ENCODE peak calls at places on chromosomes 12 and 14, in six cellular contexts. One of them, this sample, is unnamed. For H3K36me3 and H3K4me1, the result is how much of the 10 kb centered on the place peaks cover.

GRCh38 chr12:42997032-42997431 is 407.5 kb upstream of the PRICKLE1 start:
- DNase-seq in A673: no peak
- DNase-seq in neuronal stem cell: no peak
- DNase-seq in aorta: no peak
- DNase-seq in thyroid gland: no peak
- DNase-seq in right lobe of liver: no peak
- DNase-seq in this sample: no peak

GRCh38 chr12:49832836-49833421 is 4.7 kb upstream of the NCKAP5L start:
- DNase-seq in A673: peak
- DNase-seq in neuronal stem cell: no peak
- DNase-seq in aorta: no peak
- DNase-seq in thyroid gland: no peak
- DNase-seq in right lobe of liver: no peak
- DNase-seq in this sample: no peak

GRCh38 chr12:113403435-113404415 is at the start of gene SDS:
- DNase-seq in A673: peak
- DNase-seq in neuronal stem cell: no peak
- DNase-seq in aorta: no peak
- DNase-seq in thyroid gland: peak
- DNase-seq in right lobe of liver: peak
- DNase-seq in this sample: no peak

GRCh38 chr14:54420478-54421116 is 20.6 kb downstream of the CNIH1 start:
- DNase-seq in A673: peak
- DNase-seq in neuronal stem cell: no peak
- DNase-seq in aorta: no peak
- DNase-seq in thyroid gland: peak
- DNase-seq in right lobe of liver: no peak
- DNase-seq in this sample: no peak

GRCh38 chr14:101630056-101630960 is 69.0 kb downstream of the DIO3 start:
- DNase-seq in A673: no peak
- DNase-seq in neuronal stem cell: no peak
- DNase-seq in aorta: no peak
- DNase-seq in thyroid gland: no peak
- DNase-seq in right lobe of liver: no peak
- DNase-seq in this sample: no peak

GRCh38 chr14:54088271-54088670 is 131.6 kb upstream of the BMP4 start:
- DNase-seq in A673: no peak
- DNase-seq in neuronal stem cell: no peak
- DNase-seq in aorta: no peak
- DNase-seq in thyroid gland: no peak
- DNase-seq in right lobe of liver: no peak
- DNase-seq in this sample: no peak

GRCh38 chr14:22047105-22047504 is 373.5 kb upstream of the OR4E1 start:
- DNase-seq in A673: peak
- DNase-seq in neuronal stem cell: peak
- DNase-seq in aorta: no peak
- DNase-seq in thyroid gland: peak
- DNase-seq in right lobe of liver: no peak
- DNase-seq in this sample: no peak

GRCh38 chr12:76450690-76451089 is 102.5 kb upstream of the BBS10 start:
- DNase-seq in A673: peak
- DNase-seq in neuronal stem cell: no peak
- DNase-seq in aorta: no peak
- DNase-seq in thyroid gland: no peak
- DNase-seq in right lobe of liver: no peak
- DNase-seq in this sample: no peak

GRCh38 chr14:22882529-22883190 is 362 bp upstream of the REM2 start:
- DNase-seq in A673: peak
- DNase-seq in neuronal stem cell: no peak
- DNase-seq in aorta: no peak
- DNase-seq in thyroid gland: peak
- DNase-seq in right lobe of liver: no peak
- DNase-seq in this sample: no peak

GRCh38 chr12:108789546-108789945 is 58.2 kb upstream of the CORO1C start:
- DNase-seq in A673: no peak
- DNase-seq in neuronal stem cell: no peak
- DNase-seq in aorta: no peak
- DNase-seq in thyroid gland: no peak
- DNase-seq in right lobe of liver: no peak
- DNase-seq in this sample: no peak

GRCh38 chr12:108797677-108798076 is 59.7 kb downstream of the SSH1 start:
- DNase-seq in A673: no peak
- DNase-seq in neuronal stem cell: no peak
- DNase-seq in aorta: no peak
- DNase-seq in thyroid gland: no peak
- DNase-seq in right lobe of liver: no peak
- DNase-seq in this sample: no peak

GRCh38 chr12:108798551-108799221 is 58.7 kb downstream of the SSH1 start:
- DNase-seq in A673: no peak
- DNase-seq in neuronal stem cell: no peak
- DNase-seq in aorta: no peak
- DNase-seq in thyroid gland: no peak
- DNase-seq in right lobe of liver: no peak
- DNase-seq in this sample: no peak

GRCh38 chr12:108792361-108793292 is 61.3 kb upstream of the CORO1C start:
- DNase-seq in A673: no peak
- DNase-seq in neuronal stem cell: no peak
- DNase-seq in aorta: no peak
- DNase-seq in thyroid gland: no peak
- DNase-seq in right lobe of liver: no peak
- DNase-seq in this sample: no peak

DNA sequence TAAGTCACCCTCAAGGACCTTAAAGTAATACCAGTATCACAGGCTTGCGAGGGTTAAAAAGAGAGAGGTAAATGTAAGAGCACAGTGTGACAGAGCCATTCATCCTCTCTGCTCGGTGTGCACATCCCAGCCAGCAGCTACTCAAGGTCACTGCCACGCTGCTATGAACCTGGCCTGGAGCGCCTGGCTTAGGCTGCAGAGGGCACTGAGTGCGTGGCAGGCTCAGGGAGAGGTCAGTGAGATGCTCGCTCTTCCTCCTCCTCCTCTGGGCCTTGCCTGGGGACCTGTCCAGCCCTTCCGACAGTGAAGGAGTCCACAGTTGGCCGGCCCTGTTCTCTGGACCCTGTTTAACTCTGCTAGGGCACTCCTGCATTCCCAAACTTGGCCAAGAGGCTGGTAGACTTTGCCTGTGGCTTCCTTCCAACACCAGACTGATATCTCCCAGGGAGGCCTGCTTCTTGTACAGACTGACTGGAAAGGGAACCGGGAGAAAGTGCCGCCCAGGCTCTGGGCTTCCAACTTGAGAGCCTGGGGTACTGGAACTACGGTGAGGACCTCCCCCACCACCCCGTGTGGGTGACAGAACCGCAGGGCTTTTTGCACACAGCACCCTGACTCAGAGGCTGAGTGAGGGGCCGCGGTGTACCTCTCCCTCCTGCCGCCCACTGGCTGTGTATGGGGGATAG is 62.6 kb upstream of the CORO1C start:
- DNase-seq in A673: no peak
- DNase-seq in neuronal stem cell: no peak
- DNase-seq in aorta: no peak
- DNase-seq in thyroid gland: peak
- DNase-seq in right lobe of liver: peak
- DNase-seq in this sample: no peak
- H3K36me3 ChIP-seq in A673: half or more
- H3K36me3 ChIP-seq in neuronal stem cell: under half
- H3K36me3 ChIP-seq in aorta: under half
- H3K36me3 ChIP-seq in thyroid gland: under half
- H3K36me3 ChIP-seq in right lobe of liver: under half
- H3K36me3 ChIP-seq in this sample: half or more

GRCh38 chr14:20719777-20720176 is 25.9 kb upstream of the EDDM3A start:
- DNase-seq in A673: no peak
- DNase-seq in neuronal stem cell: no peak
- DNase-seq in aorta: no peak
- DNase-seq in thyroid gland: peak
- DNase-seq in right lobe of liver: no peak
- DNase-seq in this sample: no peak
- H3K4me1 ChIP-seq in A673: under half
- H3K4me1 ChIP-seq in neuronal stem cell: under half
- H3K4me1 ChIP-seq in aorta: under half
- H3K4me1 ChIP-seq in thyroid gland: under half
- H3K4me1 ChIP-seq in right lobe of liver: under half
- H3K4me1 ChIP-seq in this sample: under half

DNA sequence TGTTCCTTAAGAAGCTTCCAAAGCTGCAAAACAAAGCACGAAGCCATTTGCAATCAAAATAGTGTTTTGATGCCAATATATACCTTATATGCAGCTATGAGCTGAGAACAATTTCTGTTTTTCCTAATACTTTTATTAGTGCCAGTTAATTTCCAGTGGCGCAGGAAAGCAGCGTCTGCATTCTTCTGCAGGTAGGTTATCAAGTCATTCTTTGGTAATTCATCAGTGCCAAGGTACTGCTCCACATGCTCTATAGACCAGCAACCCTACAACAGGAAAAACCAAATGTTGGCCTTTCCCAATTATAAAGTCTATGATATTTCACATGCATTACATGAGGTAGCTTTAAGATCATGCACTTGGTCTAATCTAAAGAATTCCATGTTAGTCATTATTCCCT is 87.6 kb upstream of the STRN3 start:
- DNase-seq in A673: no peak
- DNase-seq in neuronal stem cell: no peak
- DNase-seq in aorta: no peak
- DNase-seq in thyroid gland: no peak
- DNase-seq in right lobe of liver: no peak
- DNase-seq in this sample: no peak
- H3K36me3 ChIP-seq in A673: half or more
- H3K36me3 ChIP-seq in neuronal stem cell: under half
- H3K36me3 ChIP-seq in aorta: under half
- H3K36me3 ChIP-seq in thyroid gland: half or more
- H3K36me3 ChIP-seq in right lobe of liver: half or more
- H3K36me3 ChIP-seq in this sample: half or more

GRCh38 chr12:130829391-130830245 is 9.4 kb downstream of the STX2 start:
- DNase-seq in A673: no peak
- DNase-seq in neuronal stem cell: no peak
- DNase-seq in aorta: no peak
- DNase-seq in thyroid gland: no peak
- DNase-seq in right lobe of liver: no peak
- DNase-seq in this sample: no peak
- H3K4me1 ChIP-seq in A673: under half
- H3K4me1 ChIP-seq in neuronal stem cell: under half
- H3K4me1 ChIP-seq in aorta: under half
- H3K4me1 ChIP-seq in thyroid gland: under half
- H3K4me1 ChIP-seq in right lobe of liver: under half
- H3K4me1 ChIP-seq in this sample: under half

DNA sequence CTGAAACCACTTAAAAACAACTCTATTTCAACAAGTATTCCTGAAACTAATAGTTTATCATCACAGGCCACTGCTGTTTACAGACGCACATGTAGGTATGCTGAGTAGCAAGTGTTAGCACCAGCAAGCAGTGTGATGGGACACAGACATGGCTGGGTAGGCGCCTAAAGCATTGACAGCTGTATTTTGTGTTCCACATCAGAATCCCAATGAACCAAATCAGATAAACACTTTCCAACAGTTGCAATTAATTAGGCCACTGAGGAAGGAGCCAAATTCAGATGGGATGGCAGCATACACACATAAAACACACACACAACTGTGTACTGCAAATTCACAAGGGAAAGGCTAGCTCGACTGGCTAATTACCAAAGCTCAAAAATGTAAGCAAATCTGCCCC is 33.2 kb downstream of the AMN start:
- DNase-seq in A673: no peak
- DNase-seq in neuronal stem cell: no peak
- DNase-seq in aorta: no peak
- DNase-seq in thyroid gland: no peak
- DNase-seq in right lobe of liver: no peak
- DNase-seq in this sample: no peak
- H3K36me3 ChIP-seq in A673: half or more
- H3K36me3 ChIP-seq in neuronal stem cell: under half
- H3K36me3 ChIP-seq in aorta: under half
- H3K36me3 ChIP-seq in thyroid gland: under half
- H3K36me3 ChIP-seq in right lobe of liver: half or more
- H3K36me3 ChIP-seq in this sample: half or more

DNA sequence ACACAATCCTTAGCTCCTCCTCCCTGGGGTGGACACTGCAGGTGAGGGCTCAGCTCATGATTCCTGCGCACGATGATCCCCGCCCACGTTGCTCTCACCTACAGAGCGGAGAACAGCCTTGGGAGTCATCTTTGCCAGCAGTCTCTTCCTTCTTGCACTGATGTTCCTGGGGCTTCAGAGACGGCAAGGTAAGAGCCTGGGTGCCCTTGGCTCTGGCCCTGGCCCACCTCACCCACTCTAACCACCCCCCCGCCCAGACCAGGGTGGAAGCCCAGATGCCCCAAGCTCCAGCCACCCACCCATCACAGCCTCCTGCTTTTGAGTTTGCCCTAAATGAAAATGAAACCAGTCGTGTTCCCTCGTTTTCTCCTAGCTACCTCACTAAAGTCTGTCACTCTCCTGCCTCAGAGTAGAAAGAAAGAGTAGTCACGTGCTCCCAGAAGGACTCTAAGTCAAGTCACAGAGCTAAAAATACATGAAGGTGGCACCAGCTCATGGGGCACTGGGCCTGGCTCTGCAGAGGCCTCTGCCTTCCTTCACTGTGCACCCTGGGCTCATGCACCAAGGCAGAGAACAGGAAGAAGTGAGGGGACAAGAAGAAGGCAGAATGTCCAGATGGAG is 9.0 kb downstream of the TAPBPL start:
- DNase-seq in A673: no peak
- DNase-seq in neuronal stem cell: no peak
- DNase-seq in aorta: no peak
- DNase-seq in thyroid gland: no peak
- DNase-seq in right lobe of liver: no peak
- DNase-seq in this sample: no peak
- H3K4me1 ChIP-seq in A673: under half
- H3K4me1 ChIP-seq in neuronal stem cell: under half
- H3K4me1 ChIP-seq in aorta: under half
- H3K4me1 ChIP-seq in thyroid gland: under half
- H3K4me1 ChIP-seq in right lobe of liver: under half
- H3K4me1 ChIP-seq in this sample: half or more